ENCODE peak calls at places on chromosome 1, in ten cellular contexts. I, T, L, Y, E, S, C, U, R and V are unnamed samples.

GRCh38 chr1:88646852-88647645 is 37.0 kb upstream of the PKN2 start:
- DNase-seq in T (no peak), E (no peak), U (no peak), C (no peak), L (peak), R (no peak), Y (no peak), I (no peak), S (no peak), V (peak)

GRCh38 chr1:59062743-59063142 is 234.2 kb upstream of the FGGY start:
- DNase-seq in R (no peak), Y (no peak), T (no peak), S (no peak), C (peak), U (no peak), E (no peak), I (no peak), L (peak), V (no peak)

GRCh38 chr1:906532-907420 is 16.9 kb upstream of the SAMD11 start:
- DNase-seq in S (no peak), E (no peak), C (peak), R (no peak), L (peak), I (peak), U (no peak), Y (peak), T (no peak), V (peak)

GRCh38 chr1:26993237-26994019 is at the start of gene TRNP1:
- DNase-seq in T (no peak), C (peak), U (no peak), L (peak), R (peak), Y (peak), S (peak), I (peak), E (peak), V (peak)

GRCh38 chr1:53047737-53048344 is 14.2 kb upstream of the PODN start:
- DNase-seq in Y (peak), I (no peak), E (peak), S (no peak), L (peak), U (no peak), R (no peak), T (no peak), C (peak), V (no peak)

GRCh38 chr1:27522148-27522859 is 32.3 kb upstream of the WASF2 start:
- DNase-seq in Y (no peak), T (no peak), E (no peak), C (no peak), I (no peak), R (peak), S (peak), L (no peak), U (no peak), V (no peak)

GRCh38 chr1:99548924-99549605 is 96.8 kb upstream of the PALMD start:
- DNase-seq in U (peak), T (peak), E (no peak), R (no peak), L (no peak), S (no peak), C (peak), I (no peak), Y (no peak), V (no peak)

GRCh38 chr1:91527781-91528180 is 27.1 kb downstream of the CDC7 start:
- DNase-seq in C (no peak), S (no peak), I (no peak), E (no peak), U (no peak), L (peak), Y (no peak), T (no peak), R (no peak), V (no peak)

GRCh38 chr1:109661391-109661790 is 5.5 kb downstream of the GSTM4 start:
- DNase-seq in Y (no peak), L (no peak), U (no peak), E (no peak), I (no peak), T (no peak), R (no peak), S (no peak), C (no peak), V (no peak)

GRCh38 chr1:218344814-218345672 is at the start of gene TGFB2:
- DNase-seq in E (peak), T (no peak), C (peak), L (peak), I (no peak), Y (peak), U (no peak), R (no peak), S (no peak), V (no peak)

GRCh38 chr1:23838401-23838866 is 13.2 kb upstream of the HMGCL start:
- DNase-seq in C (peak), E (peak), U (no peak), Y (peak), S (peak), L (peak), I (peak), T (no peak), R (peak), V (peak)